ENCODE peak calls at places on chromosomes 16 and 17, in six cellular contexts. V is CD4-positive, alpha-beta T cell; U is H7; I is pancreas; E is upper lobe of right lung; G is cardiac muscle cell. J is an unnamed sample. For H3K27me3, the result is how much of the 10 kb centered on the place peaks cover.

GRCh38 chr16:2526135-2526534 is 5.1 kb downstream of the CEMP1 start:
- DNase-seq in V (no peak), G (no peak), I (no peak), E (peak), U (no peak), J (no peak)

GRCh38 chr17:29293890-29294579 is at the start of gene NUFIP2:
- DNase-seq in E (peak), I (peak), G (peak), V (peak), U (peak), J (peak)

GRCh38 chr17:20989991-20990855 is 52.6 kb downstream of the USP22 start:
- DNase-seq in U (peak), I (no peak), V (no peak), G (peak), E (peak), J (no peak)

GRCh38 chr16:10806698-10807097 is 11.9 kb downstream of the TVP23A start:
- DNase-seq in I (no peak), U (no peak), V (no peak), G (no peak), E (no peak), J (no peak)

GRCh38 chr17:41486809-41487530 is 2.7 kb downstream of the KRT36 start:
- DNase-seq in U (peak), I (peak), G (peak), V (peak), E (peak), J (no peak)

GRCh38 chr17:82161216-82161615 is 51.4 kb downstream of the CCDC57 start:
- DNase-seq in G (no peak), I (no peak), E (no peak), U (no peak), V (no peak), J (no peak)

GRCh38 chr17:32487460-32488176 is 825 bp downstream of the CDK5R1 start:
- DNase-seq in I (peak), E (peak), V (peak), G (peak), U (peak), J (no peak)

GRCh38 chr17:6107791-6108190 is 37.6 kb downstream of the WSCD1 start:
- DNase-seq in E (peak), G (no peak), U (no peak), I (no peak), V (no peak), J (no peak)

GRCh38 chr16:22141746-22142145 is 20.6 kb upstream of the SDR42E2 start:
- DNase-seq in E (no peak), G (no peak), I (no peak), U (peak), V (no peak), J (no peak)

GRCh38 chr16:58499615-58500328 is at the start of gene NDRG4:
- DNase-seq in G (peak), I (no peak), V (peak), U (peak), E (no peak), J (no peak)

GRCh38 chr17:640436-640835 is 74.2 kb downstream of the VPS53 start:
- DNase-seq in U (no peak), V (no peak), G (no peak), E (no peak), I (no peak), J (no peak)

DNA sequence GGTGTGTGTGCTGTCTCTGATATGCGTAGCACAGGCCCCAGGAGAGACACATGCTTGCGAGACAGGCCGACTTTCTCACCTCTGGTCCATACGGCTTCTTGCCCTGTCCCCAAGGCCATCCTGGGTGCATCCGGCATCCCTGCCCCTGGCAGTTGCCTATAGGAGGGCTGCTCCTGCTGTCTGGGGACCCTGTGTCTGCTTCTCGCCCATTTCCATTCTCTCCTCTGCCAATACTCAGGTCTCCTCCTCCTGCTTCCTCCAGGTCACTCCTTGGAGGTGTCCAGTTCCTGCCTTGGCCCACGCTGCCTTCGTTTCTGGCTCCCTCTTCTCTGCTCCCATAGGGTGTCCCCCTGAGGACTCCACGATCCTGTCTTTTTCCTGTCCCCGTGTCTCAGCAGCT is 89.0 kb downstream of the DNAH17 start:
- DNase-seq in U (no peak), V (no peak), E (no peak), G (no peak), I (no peak), J (no peak)
- H3K27me3 ChIP-seq in U (under half), V (under half), E (under half), G (under half), I (under half), J (under half)

GRCh38 chr16:168424-168823 is 2.6 kb downstream of the HBM start:
- DNase-seq in V (no peak), G (no peak), I (no peak), E (no peak), U (peak), J (no peak)
- H3K27me3 ChIP-seq in V (half or more), G (half or more), I (under half), E (half or more), U (half or more), J (half or more)

DNA sequence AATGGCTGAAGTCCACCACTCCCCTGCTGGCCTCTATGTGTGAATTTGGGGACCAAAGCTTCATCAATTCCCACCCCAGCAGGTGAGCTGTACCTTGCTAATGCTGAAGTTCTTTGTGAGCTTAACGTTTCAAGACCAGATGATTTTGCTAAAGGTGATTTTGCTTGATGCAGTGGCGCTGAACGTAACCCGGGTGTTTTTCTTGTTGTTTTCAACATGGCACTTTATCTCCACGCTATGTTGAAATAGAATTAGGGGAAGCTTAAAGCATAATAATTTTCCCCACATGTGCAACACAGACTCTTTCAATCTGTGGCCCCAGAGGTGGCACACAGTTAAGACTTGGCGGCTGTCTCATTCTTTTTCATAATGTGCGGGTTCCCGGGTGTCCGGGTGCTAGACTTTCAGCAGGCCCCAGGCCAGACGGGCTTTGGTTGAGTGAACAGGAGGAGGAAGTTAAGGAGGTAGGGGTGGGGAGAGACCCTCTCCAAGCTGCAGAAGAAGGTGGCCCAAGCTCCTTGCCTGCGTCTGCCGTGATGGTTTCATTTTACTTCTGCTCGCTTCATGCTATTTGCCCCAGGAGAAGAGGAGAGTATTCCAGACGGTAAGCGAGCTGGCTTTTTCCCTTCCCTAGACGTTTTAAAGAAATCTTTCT is 4.0 kb downstream of the FOXC2 start:
- DNase-seq in E (no peak), V (no peak), I (no peak), G (no peak), U (no peak), J (no peak)
- H3K27me3 ChIP-seq in E (half or more), V (half or more), I (under half), G (half or more), U (half or more), J (under half)

GRCh38 chr17:74448774-74449173 is 16.9 kb downstream of the GPRC5C start:
- DNase-seq in G (no peak), V (no peak), I (peak), U (no peak), E (no peak), J (no peak)

GRCh38 chr17:74447628-74448159 is 15.8 kb downstream of the GPRC5C start:
- DNase-seq in G (no peak), E (no peak), U (no peak), I (peak), V (no peak), J (no peak)

GRCh38 chr17:74445156-74445555 is 13.3 kb downstream of the GPRC5C start:
- DNase-seq in G (no peak), U (no peak), I (no peak), E (no peak), V (no peak), J (no peak)

GRCh38 chr17:74444406-74444805 is 12.5 kb downstream of the GPRC5C start:
- DNase-seq in U (peak), E (peak), V (no peak), I (peak), G (no peak), J (no peak)

DNA sequence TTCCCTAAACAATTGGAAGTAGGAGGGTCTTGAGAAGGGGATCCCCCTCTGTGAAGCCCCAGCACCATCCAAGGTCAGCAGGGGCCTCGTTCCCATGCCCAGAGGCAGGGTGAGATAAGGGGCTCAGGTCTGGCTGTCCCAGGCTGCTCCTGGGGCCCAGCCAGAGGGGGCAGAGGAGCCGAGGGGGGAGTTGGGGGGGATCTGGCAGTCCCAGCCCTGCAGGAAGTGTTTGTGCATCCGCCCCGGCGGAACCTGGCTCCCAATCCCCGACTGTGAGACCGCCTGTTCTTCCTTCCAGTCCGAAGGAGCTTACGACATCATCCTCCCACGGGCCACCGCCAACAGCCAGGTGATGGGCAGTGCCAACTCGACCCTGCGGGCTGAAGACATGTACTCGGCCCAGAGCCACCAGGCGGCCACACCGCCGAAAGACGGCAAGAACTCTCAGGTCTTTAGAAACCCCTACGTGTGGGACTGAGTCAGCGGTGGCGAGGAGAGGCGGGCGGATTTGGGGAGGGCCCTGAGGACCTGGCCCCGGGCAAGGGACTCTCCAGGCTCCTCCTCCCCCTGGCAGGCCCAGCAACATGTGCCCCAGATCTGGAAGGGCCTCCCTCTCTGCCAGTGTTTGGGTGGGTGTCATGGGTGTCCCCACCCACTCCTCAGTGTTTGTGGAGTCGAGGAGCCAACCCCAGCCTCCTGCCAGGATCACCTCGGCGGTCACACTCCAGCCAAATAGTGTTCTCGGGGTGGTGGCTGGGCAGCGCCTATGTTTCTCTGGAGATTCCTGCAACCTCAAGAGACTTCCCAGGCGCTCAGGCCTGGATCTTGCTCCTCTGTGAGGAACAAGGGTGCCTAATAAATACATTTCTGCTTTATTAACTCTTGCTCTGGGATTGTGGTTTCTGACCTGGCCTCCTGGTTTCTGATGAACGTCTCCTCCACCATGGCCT is 14.9 kb downstream of the GPRC5C start:
- DNase-seq in U (peak), I (peak), G (no peak), V (no peak), E (peak), J (no peak)
- H3K27me3 ChIP-seq in U (under half), I (under half), G (under half), V (under half), E (under half), J (under half)

GRCh38 chr16:68469728-68470460 is 21.6 kb upstream of the SMPD3 start:
- DNase-seq in I (no peak), G (no peak), E (no peak), V (no peak), U (no peak), J (no peak)
- H3K27me3 ChIP-seq in I (under half), G (under half), E (under half), V (under half), U (under half), J (under half)

GRCh38 chr17:39726617-39727016 is 3.7 kb downstream of the MIEN1 start:
- DNase-seq in G (no peak), V (no peak), I (no peak), U (no peak), E (no peak), J (no peak)
- H3K27me3 ChIP-seq in G (under half), V (under half), I (under half), U (under half), E (under half), J (under half)